ENCODE peak calls at places on chromosomes 4 and X, in ten cellular contexts. N is Peyer's patch, J is heart left ventricle, K is ovary, G is body of pancreas, S is tibial nerve, D is suprapubic skin, T is stomach, E is transverse colon, Z is adrenal gland. B is an unnamed sample. For H3K4me1, the result is how much of the 10 kb centered on the place peaks cover.

GRCh38 chr4:110959041-110959643 is 336.3 kb upstream of the PITX2 start:
- DNase-seq in N (no peak), J (no peak), K (no peak), G (no peak), S (no peak), D (no peak), T (no peak), E (no peak), Z (no peak), B (no peak)

GRCh38 chr4:42915484-42915883 is 23.0 kb downstream of the GRXCR1 start:
- DNase-seq in N (no peak), J (no peak), K (no peak), G (no peak), S (no peak), D (no peak), T (no peak), E (no peak), Z (no peak), B (no peak)

GRCh38 chr4:94613248-94613647 is 144.5 kb upstream of the BMPR1B start:
- DNase-seq in N (no peak), J (no peak), K (no peak), G (no peak), S (no peak), D (no peak), T (no peak), E (no peak), Z (no peak), B (no peak)

GRCh38 chr4:159487284-159487747 is 384.4 kb downstream of the RAPGEF2 start:
- DNase-seq in N (peak), J (no peak), K (peak), G (peak), S (no peak), D (no peak), T (peak), E (peak), Z (peak), B (no peak)

GRCh38 chr4:38310446-38311043 is 350.3 kb downstream of the PTTG2 start:
- DNase-seq in N (peak), J (no peak), K (no peak), G (no peak), S (no peak), D (no peak), T (no peak), E (peak), Z (no peak), B (no peak)

GRCh38 chr4:41670530-41670929 is 78.0 kb downstream of the PHOX2B start:
- DNase-seq in N (no peak), J (no peak), K (no peak), G (peak), S (no peak), D (no peak), T (peak), E (no peak), Z (no peak), B (no peak)

GRCh38 chr4:6440506-6441201 is 31.8 kb downstream of the PPP2R2C start:
- DNase-seq in N (no peak), J (peak), K (no peak), G (no peak), S (no peak), D (no peak), T (no peak), E (no peak), Z (no peak), B (no peak)

GRCh38 chr4:20960291-20960690 is 260.0 kb downstream of the PACRGL start:
- DNase-seq in N (no peak), J (no peak), K (no peak), G (no peak), S (no peak), D (no peak), T (no peak), E (no peak), Z (no peak), B (no peak)

GRCh38 chr4:15805583-15806517 is 27.7 kb downstream of the CD38 start:
- DNase-seq in N (peak), J (no peak), K (no peak), G (peak), S (no peak), D (no peak), T (peak), E (no peak), Z (peak), B (no peak)

GRCh38 chrX:47539860-47540259 is 21.1 kb upstream of the ARAF start:
- DNase-seq in N (no peak), J (no peak), K (no peak), G (no peak), S (no peak), D (no peak), T (no peak), E (no peak), Z (no peak), B (no peak)

GRCh38 chrX:122113376-122113775 is 1066.0 kb downstream of the GLUD2 start:
- DNase-seq in N (no peak), J (no peak), K (no peak), G (no peak), S (no peak), D (no peak), T (no peak), E (no peak), Z (no peak), B (no peak)

GRCh38 chr4:26022346-26022891 is 108.4 kb downstream of the SMIM20 start:
- DNase-seq in N (no peak), J (no peak), K (no peak), G (peak), S (no peak), D (no peak), T (peak), E (no peak), Z (peak), B (no peak)

GRCh38 chr4:180189639-180190038 is 2053.6 kb upstream of the TENM3 start:
- DNase-seq in N (no peak), J (no peak), K (no peak), G (no peak), S (no peak), D (no peak), T (no peak), E (no peak), Z (no peak), B (no peak)

GRCh38 chr4:141705048-141705746 is 68.8 kb downstream of the IL15 start:
- DNase-seq in N (no peak), J (no peak), K (no peak), G (no peak), S (no peak), D (no peak), T (no peak), E (no peak), Z (no peak), B (no peak)

GRCh38 chrX:9911479-9911878 is 55.7 kb upstream of the CLDN34 start:
- DNase-seq in N (no peak), J (no peak), K (no peak), G (no peak), S (no peak), D (no peak), T (no peak), E (no peak), Z (no peak), B (no peak)

GRCh38 chr4:62193726-62194125 is 993.6 kb downstream of the ADGRL3 start:
- DNase-seq in N (no peak), J (no peak), K (no peak), G (no peak), S (no peak), D (no peak), T (no peak), E (no peak), Z (no peak), B (no peak)

GRCh38 chr4:54440394-54441223 is 211.5 kb downstream of the PDGFRA start:
- DNase-seq in N (no peak), J (no peak), K (no peak), G (no peak), S (no peak), D (no peak), T (no peak), E (no peak), Z (no peak), B (no peak)

GRCh38 chr4:33722254-33722653 is 2522.1 kb downstream of the ARAP2 start:
- DNase-seq in N (no peak), J (no peak), K (no peak), G (no peak), S (no peak), D (no peak), T (no peak), E (no peak), Z (no peak), B (no peak)

GRCh38 chr4:173091362-173091761 is 77.2 kb upstream of the GALNT7 start:
- DNase-seq in N (no peak), J (no peak), K (no peak), G (no peak), S (no peak), D (no peak), T (no peak), E (no peak), Z (no peak), B (no peak)

GRCh38 chr4:38531126-38531737 is 132.8 kb upstream of the KLF3 start:
- DNase-seq in N (no peak), J (no peak), K (no peak), G (peak), S (no peak), D (no peak), T (no peak), E (no peak), Z (no peak), B (no peak)

GRCh38 chr4:75142377-75142776 is 209.5 kb downstream of the PARM1 start:
- DNase-seq in N (no peak), J (no peak), K (no peak), G (no peak), S (no peak), D (no peak), T (no peak), E (no peak), Z (no peak), B (no peak)

GRCh38 chr4:82705881-82706280 is 92.7 kb downstream of the SCD5 start:
- DNase-seq in N (no peak), J (no peak), K (no peak), G (no peak), S (no peak), D (no peak), T (no peak), E (no peak), Z (no peak), B (no peak)

GRCh38 chr4:33493231-33493630 is 2751.1 kb downstream of the ARAP2 start:
- DNase-seq in N (no peak), J (no peak), K (no peak), G (no peak), S (no peak), D (no peak), T (no peak), E (no peak), Z (no peak), B (no peak)

GRCh38 chr4:135325264-135325663 is 1123.7 kb upstream of the PABPC4L start:
- DNase-seq in N (no peak), J (no peak), K (no peak), G (no peak), S (no peak), D (no peak), T (no peak), E (no peak), Z (no peak), B (no peak)

GRCh38 chr4:57501715-57502114 is 391.5 kb upstream of the IGFBP7 start:
- DNase-seq in N (no peak), J (no peak), K (no peak), G (peak), S (no peak), D (no peak), T (no peak), E (no peak), Z (no peak), B (no peak)

GRCh38 chr4:158912390-158913175 is 143.8 kb downstream of the FNIP2 start:
- DNase-seq in N (no peak), J (no peak), K (no peak), G (no peak), S (no peak), D (no peak), T (no peak), E (no peak), Z (no peak), B (no peak)

GRCh38 chr4:61994036-61994435 is 793.9 kb downstream of the ADGRL3 start:
- DNase-seq in N (peak), J (no peak), K (no peak), G (no peak), S (no peak), D (no peak), T (no peak), E (peak), Z (no peak), B (no peak)

GRCh38 chrX:29542147-29542546 is 673.2 kb upstream of the MAGEB2 start:
- DNase-seq in N (no peak), J (no peak), K (no peak), G (no peak), S (no peak), D (no peak), T (no peak), E (no peak), Z (no peak), B (no peak)

GRCh38 chr4:87913871-87914270 is 61.6 kb upstream of the SPP1 start:
- DNase-seq in N (no peak), J (no peak), K (no peak), G (no peak), S (no peak), D (no peak), T (no peak), E (no peak), Z (no peak), B (no peak)

GRCh38 chrX:101257448-101258259 is 33.5 kb downstream of the TAF7L start:
- DNase-seq in N (no peak), J (no peak), K (no peak), G (no peak), S (no peak), D (no peak), T (no peak), E (no peak), Z (no peak), B (no peak)

GRCh38 chr4:142309772-142310171 is 536.3 kb downstream of the INPP4B start:
- DNase-seq in N (no peak), J (no peak), K (no peak), G (no peak), S (no peak), D (no peak), T (no peak), E (no peak), Z (no peak), B (no peak)

GRCh38 chrX:6223516-6223915 is 5.2 kb downstream of the NLGN4X start:
- DNase-seq in N (no peak), J (no peak), K (no peak), G (no peak), S (no peak), D (no peak), T (no peak), E (no peak), Z (no peak), B (no peak)

GRCh38 chr4:125316391-125316780 is 1.6 kb downstream of the FAT4 start:
- DNase-seq in N (peak), J (peak), K (no peak), G (peak), S (peak), D (no peak), T (peak), E (peak), Z (peak), B (peak)

GRCh38 chr4:20506827-20507226 is 193.4 kb upstream of the PACRGL start:
- DNase-seq in N (no peak), J (no peak), K (no peak), G (no peak), S (no peak), D (no peak), T (no peak), E (no peak), Z (no peak), B (no peak)

GRCh38 chr4:52196606-52197130 is 145.6 kb downstream of the SPATA18 start:
- DNase-seq in N (no peak), J (no peak), K (no peak), G (no peak), S (no peak), D (no peak), T (no peak), E (no peak), Z (no peak), B (no peak)

GRCh38 chr4:8215001-8215427 is 15.9 kb downstream of the SH3TC1 start:
- DNase-seq in N (no peak), J (peak), K (no peak), G (peak), S (no peak), D (no peak), T (peak), E (no peak), Z (peak), B (peak)

GRCh38 chr4:153008578-153009199 is 72.6 kb downstream of the FHDC1 start:
- DNase-seq in N (peak), J (no peak), K (no peak), G (no peak), S (no peak), D (no peak), T (peak), E (no peak), Z (no peak), B (no peak)

GRCh38 chr4:153005914-153006381 is 69.8 kb downstream of the FHDC1 start:
- DNase-seq in N (peak), J (no peak), K (no peak), G (no peak), S (no peak), D (no peak), T (no peak), E (no peak), Z (no peak), B (no peak)

GRCh38 chr4:153014460-153014859 is 78.3 kb downstream of the FHDC1 start:
- DNase-seq in N (peak), J (no peak), K (no peak), G (no peak), S (no peak), D (no peak), T (no peak), E (no peak), Z (no peak), B (no peak)

GRCh38 chr4:153013202-153013988 is 77.3 kb downstream of the FHDC1 start:
- DNase-seq in N (peak), J (no peak), K (no peak), G (no peak), S (no peak), D (no peak), T (no peak), E (no peak), Z (no peak), B (no peak)

DNA sequence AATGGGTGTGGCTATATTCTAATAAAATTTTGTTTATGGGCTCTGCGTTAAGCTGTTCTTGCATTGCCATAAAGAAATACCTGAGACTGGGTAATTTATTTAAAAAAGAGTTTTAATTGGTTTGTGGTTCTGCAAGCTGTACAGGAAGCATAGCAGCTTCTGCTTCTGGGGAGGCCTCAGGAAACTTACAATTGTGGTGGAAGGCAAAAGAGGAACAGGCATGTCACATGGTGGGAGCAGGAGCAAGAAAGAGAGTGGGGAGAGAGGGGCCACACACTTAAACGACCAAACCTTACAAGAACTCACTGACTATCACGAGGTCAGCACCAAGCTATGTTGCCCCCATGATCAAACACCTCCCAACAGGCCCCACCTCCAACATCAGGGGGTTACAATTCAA is 74.0 kb downstream of the FHDC1 start:
- DNase-seq in N (peak), J (no peak), K (no peak), G (no peak), S (no peak), D (no peak), T (no peak), E (no peak), Z (no peak), B (no peak)
- TF ChIP-seq POLR2A in N (no peak), J (no peak), K (no peak), G (no peak), S (no peak), D (no peak), T (no peak), E (no peak), Z (no peak), B (no peak)

DNA sequence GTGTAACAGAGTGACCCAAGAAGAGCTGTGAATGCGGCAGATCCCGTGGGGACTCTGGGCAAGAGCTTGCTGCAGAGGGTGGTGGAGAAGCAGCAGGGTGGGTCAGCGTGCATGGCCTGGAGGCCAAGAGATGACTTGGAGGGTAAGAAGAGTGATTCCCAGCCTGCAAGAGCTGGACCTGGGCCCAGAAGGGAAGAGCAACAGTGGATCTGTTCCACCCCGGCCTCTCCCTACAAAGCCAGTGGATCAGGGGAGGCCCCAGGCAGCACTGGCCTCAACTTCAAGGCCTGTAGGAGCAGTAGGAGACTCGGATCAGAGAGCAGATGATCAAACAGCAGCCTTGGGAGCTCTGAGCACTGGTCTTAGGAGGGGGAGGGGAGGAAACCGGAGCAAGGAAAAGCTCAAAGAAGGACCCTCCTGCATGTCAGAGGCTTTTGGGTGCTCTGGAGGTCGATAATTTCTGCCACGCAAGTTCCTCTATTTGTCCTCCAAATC is 7.6 kb downstream of the L1CAM start:
- DNase-seq in N (no peak), J (no peak), K (no peak), G (no peak), S (no peak), D (no peak), T (no peak), E (no peak), Z (no peak), B (no peak)
- H3K4me1 ChIP-seq in N (under half), J (under half), K (under half), G (under half), S (under half), D (under half), T (under half), E (under half), Z (under half), B (under half)

DNA sequence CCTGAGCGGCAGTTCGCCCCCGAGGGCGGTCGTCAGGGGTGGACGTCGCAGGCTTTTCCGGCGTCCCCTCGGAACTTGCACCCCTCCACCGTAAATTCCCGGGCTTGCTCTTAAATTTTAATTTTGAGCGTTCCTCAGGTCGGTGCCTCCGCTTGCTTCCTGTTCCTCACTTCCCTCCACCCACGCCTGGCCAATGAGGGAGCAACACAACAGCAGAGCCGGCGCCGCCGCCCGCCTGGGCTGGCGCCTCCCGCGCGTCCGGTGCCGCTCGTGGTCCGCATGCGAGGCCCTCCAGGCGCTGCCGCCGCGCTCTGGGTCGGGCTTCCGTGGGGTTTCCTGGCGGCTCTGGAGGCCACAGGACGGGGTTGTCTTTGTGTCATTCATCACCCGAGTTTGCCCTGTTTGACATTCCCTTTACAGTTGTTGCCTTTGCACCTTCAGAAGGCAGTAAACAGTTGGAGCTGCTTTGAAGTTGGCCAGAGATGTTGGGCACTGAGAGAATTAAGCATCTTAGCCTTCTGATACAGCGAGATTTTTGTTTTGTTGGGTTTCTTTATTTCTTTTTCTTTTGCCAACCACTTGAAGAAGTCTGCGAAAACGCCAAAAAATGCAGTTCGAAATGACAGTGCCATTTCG is 692 bp downstream of the SPCS3 start:
- DNase-seq in N (peak), J (peak), K (peak), G (peak), S (peak), D (peak), T (peak), E (peak), Z (peak), B (peak)
- TF ChIP-seq POLR2A in N (peak), J (no peak), K (peak), G (peak), S (no peak), D (peak), T (peak), E (no peak), Z (peak), B (peak)

DNA sequence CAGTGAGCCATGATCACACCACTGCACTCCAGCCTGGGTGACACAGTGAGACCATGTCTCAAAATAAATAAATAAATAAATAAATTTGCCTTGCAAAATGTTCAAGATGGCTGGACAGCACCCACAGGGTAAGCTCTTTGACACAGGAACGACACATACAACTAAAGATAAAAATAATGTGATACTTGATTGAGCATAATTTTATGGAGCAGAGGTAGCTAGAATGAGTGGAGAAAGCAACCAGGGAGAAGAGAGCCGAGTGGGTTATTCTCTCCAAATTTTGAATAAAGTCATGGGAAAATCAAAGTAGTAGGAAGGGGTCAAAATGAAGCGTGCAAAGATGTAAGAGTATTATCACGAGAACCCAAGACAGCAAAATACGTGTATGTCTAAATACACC is 121.5 kb downstream of the IRF2 start:
- DNase-seq in N (no peak), J (no peak), K (no peak), G (no peak), S (no peak), D (no peak), T (no peak), E (no peak), Z (no peak), B (no peak)
- H3K4me1 ChIP-seq in N (under half), J (under half), K (under half), G (under half), S (under half), D (under half), T (under half), E (under half), Z (under half), B (under half)